ENCODE peak calls at places on chromosomes 5 and 9, in five cellular contexts. V is GM23338, H is PC-9, N is hepatocyte, B is HCT116. Z is an unnamed sample.
A peak's percentile ranks its signal among the peaks of the same experiment; 100 is the strongest.

GRCh38 chr5:111427762-111428161 is 84.6 kb downstream of the STARD4 start:
- DNase-seq in V (peak; percentile 25), H (no peak), N (no peak), B (no peak), Z (no peak)

GRCh38 chr9:12875216-12875615 is 100.4 kb downstream of the LURAP1L start:
- DNase-seq in V (no peak), H (no peak), N (no peak), B (no peak), Z (no peak)

GRCh38 chr5:97838214-97838613 is 655.2 kb upstream of the RIOK2 start:
- DNase-seq in V (no peak), H (no peak), N (no peak), B (peak; percentile 48), Z (peak; percentile 8)

GRCh38 chr5:171599396-171599795 is 179.9 kb downstream of the FGF18 start:
- DNase-seq in V (no peak), H (no peak), N (no peak), B (no peak), Z (no peak)

GRCh38 chr5:10151656-10152055 is 98.0 kb downstream of the ATPSCKMT start:
- DNase-seq in V (no peak), H (no peak), N (no peak), B (no peak), Z (no peak)

GRCh38 chr5:39547548-39548154 is 122.9 kb upstream of the DAB2 start:
- DNase-seq in V (peak; percentile 74), H (peak; percentile 50), N (peak; percentile 83), B (peak; percentile 43), Z (peak; percentile 69)

GRCh38 chr5:136036991-136037705 is 8.4 kb downstream of the TGFBI start:
- DNase-seq in V (no peak), H (no peak), N (no peak), B (no peak), Z (peak; percentile 86)

GRCh38 chr9:28600226-28600625 is 1026.9 kb upstream of the C9orf72 start:
- DNase-seq in V (no peak), H (no peak), N (no peak), B (no peak), Z (no peak)

GRCh38 chr9:70134360-70134759 is 90.7 kb downstream of the MAMDC2 start:
- DNase-seq in V (no peak), H (no peak), N (no peak), B (no peak), Z (no peak)

GRCh38 chr9:35905912-35906679 is at the start of gene HRCT1:
- DNase-seq in V (no peak), H (peak; percentile 86), N (peak; percentile 89), B (peak; percentile 74), Z (no peak)

GRCh38 chr9:35904966-35905781 is 828 bp upstream of the HRCT1 start:
- DNase-seq in V (no peak), H (no peak), N (no peak), B (no peak), Z (no peak)

GRCh38 chr9:35904338-35904737 is 1.7 kb upstream of the HRCT1 start:
- DNase-seq in V (no peak), H (no peak), N (no peak), B (no peak), Z (no peak)

GRCh38 chr9:35906923-35907699 is 1.1 kb downstream of the HRCT1 start:
- DNase-seq in V (no peak), H (no peak), N (peak; percentile 68), B (no peak), Z (no peak)

GRCh38 chr9:35903049-35903448 is 3.0 kb upstream of the HRCT1 start:
- DNase-seq in V (peak; percentile 77), H (no peak), N (peak; percentile 74), B (peak; percentile 48), Z (peak; percentile 85)
- H3K9me2 ChIP-seq in V (no peaks in the 10 kb centered on the region), H (no peaks in the 10 kb centered on the region), N (no peaks in the 10 kb centered on the region), B (no peaks in the 10 kb centered on the region), Z (no peaks in the 10 kb centered on the region)

DNA sequence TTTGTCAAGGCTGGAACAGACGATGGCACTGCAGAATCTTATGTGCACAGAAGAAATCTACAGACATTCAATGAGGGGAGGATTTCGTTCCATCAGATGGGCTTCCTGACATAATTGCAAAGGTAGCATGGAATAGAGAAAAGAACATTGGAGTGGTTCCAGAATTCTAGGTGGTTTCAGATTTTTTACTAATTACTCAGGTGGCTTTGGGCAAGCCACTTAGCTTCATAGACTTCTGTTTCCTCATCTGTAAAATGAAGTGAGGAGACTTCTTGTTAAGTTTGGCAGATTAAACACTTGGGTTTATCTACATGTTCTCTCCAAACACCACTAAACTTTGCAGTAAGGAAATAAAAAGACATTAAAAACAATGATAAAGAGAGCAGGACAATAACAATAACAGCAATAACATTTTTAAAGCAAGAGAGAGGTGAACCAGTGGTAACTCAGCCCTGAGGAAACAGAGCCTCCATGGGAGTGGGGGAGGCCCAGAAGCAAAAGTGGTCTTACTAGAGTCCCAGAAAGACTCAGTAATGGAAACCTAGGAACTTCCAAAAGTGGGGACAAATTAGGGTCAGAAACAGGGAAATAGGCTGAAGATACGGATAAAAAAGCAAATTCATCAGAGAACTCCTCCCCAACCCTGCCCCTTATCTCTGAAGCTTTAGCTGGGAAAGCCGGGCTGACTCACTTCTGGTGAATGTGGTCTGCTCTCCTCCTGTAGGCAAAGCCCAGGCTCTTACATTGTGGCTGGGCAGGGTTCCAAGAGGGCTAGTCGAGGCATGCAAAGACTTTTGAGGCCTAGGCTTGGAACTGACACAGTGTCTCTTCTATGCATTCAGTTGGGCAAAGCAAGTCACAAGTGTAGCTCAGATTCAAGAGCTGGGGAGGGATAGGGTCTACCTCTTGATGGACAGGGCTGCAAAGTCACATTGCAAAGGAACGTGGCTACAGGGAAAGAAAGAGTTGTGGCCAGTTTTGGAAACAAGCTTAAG is 11.8 kb upstream of the ACTBL2 start:
- DNase-seq in V (no peak), H (peak; percentile 93), N (peak; percentile 90), B (peak; percentile 90), Z (peak; percentile 13)
- TF ChIP-seq CTCF in V (no peak), H (no peak), N (no peak), B (no peak), Z (no peak)

DNA sequence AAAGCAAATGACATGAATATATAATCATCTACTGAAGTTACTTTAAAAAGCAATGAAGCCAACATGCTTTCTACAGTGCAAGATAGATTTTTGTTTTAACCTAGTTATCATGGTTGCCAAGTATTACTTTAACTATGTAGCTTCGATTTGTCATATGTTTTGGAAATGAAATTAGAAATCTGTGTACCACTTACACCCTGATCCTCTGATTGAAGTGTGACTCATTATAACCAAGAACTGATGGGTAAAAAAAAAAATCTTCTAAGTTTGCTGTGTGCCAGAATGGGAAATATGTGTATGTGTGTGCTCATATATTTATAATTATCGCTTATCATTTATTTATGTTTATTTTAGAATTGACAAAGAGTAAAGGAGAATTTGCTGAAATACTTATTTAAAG is 9.1 kb upstream of the CDC42SE2 start:
- DNase-seq in V (no peak), H (no peak), N (no peak), B (no peak), Z (no peak)
- H3K9me2 ChIP-seq in V (no peaks in the 10 kb centered on the region), H (no peaks in the 10 kb centered on the region), N (no peaks in the 10 kb centered on the region), B (no peaks in the 10 kb centered on the region), Z (no peaks in the 10 kb centered on the region)

GRCh38 chr5:161847447-161847846 is 473 bp upstream of the GABRA1 start:
- DNase-seq in V (peak; percentile 46), H (no peak), N (no peak), B (no peak), Z (no peak)

GRCh38 chr5:161847896-161848510 is at the start of gene GABRA1:
- DNase-seq in V (peak; percentile 76), H (no peak), N (peak; percentile 48), B (no peak), Z (no peak)

GRCh38 chr5:161846731-161847130 is 1.2 kb upstream of the GABRA1 start:
- DNase-seq in V (peak; percentile 89), H (no peak), N (peak; percentile 65), B (no peak), Z (peak; percentile 36)

GRCh38 chr5:161850491-161850890 is 2.6 kb downstream of the GABRA1 start:
- DNase-seq in V (peak; percentile 3), H (no peak), N (no peak), B (no peak), Z (no peak)

DNA sequence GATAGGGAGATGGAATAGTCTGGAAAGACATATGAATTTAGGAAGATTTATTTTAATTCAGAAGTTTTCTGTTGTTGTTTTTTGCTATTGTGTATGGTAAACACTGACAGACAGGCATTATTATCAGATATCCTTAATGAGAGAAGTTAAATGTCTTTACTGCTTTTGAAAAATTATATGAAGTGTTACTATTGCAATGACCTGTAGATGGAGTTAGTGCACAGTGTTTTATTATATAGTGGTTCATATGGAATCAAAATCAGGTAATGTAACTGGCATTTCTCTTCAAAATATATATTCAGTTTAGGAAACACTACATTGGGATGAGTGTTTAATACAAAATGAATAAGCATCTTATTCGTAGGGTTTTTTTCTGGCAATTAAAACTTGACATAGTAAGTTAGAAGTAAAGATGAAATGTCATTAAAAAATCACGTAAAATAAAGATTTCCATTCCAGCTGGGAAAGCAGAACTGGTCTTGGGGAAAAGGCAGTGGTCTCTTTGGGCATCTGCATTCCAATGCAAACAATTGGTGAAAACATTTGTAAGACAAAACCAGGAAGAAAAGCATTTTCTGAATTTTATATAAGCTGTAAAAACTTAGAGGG is 3.9 kb downstream of the GABRA1 start:
- DNase-seq in V (peak; percentile 22), H (no peak), N (peak; percentile 5), B (no peak), Z (peak; percentile 24)
- TF ChIP-seq CTCF in V (no peak), H (peak; percentile 56), N (peak; percentile 59), B (no peak), Z (peak; percentile 46)

GRCh38 chr5:62486672-62487071 is 74.1 kb downstream of the IPO11 start:
- DNase-seq in V (no peak), H (no peak), N (no peak), B (no peak), Z (no peak)
- H3K9me2 ChIP-seq in V (no peaks in the 10 kb centered on the region), H (no peaks in the 10 kb centered on the region), N (no peaks in the 10 kb centered on the region), B (no peaks in the 10 kb centered on the region), Z (no peaks in the 10 kb centered on the region)

DNA sequence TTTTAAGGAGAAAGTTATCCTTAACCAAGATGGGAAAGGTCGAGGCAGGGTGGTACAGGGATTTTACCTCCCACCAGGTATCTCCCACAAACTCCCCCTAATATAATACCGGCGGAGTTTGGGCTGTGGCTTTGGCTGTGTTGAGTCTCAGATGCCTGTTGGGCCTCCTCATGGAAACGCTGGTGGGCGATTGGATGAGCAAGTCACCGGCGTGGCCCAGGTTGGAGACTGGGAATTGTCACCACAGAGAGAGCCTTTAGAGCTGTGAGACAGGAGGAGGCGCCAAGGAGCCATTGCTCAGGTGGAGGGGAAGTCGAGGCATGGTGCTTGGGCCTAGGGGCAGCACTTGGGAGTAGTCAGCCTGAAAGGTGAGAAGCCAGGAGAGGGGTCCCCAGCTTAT is 3.4 kb upstream of the CAMSAP1 start:
- DNase-seq in V (no peak), H (no peak), N (no peak), B (no peak), Z (no peak)
- TF ChIP-seq CTCF in V (peak; percentile 27), H (no peak), N (no peak), B (no peak), Z (no peak)

GRCh38 chr9:75448955-75449354 is 360.6 kb downstream of the OSTF1 start:
- DNase-seq in V (no peak), H (no peak), N (no peak), B (no peak), Z (no peak)
- H3K9me2 ChIP-seq in V (peaks cover 11% of the 10 kb centered on the region), H (no peaks in the 10 kb centered on the region), N (no peaks in the 10 kb centered on the region), B (no peaks in the 10 kb centered on the region), Z (no peaks in the 10 kb centered on the region)

GRCh38 chr5:30401479-30402058 is 791.9 kb upstream of the CDH6 start:
- DNase-seq in V (peak; percentile 85), H (peak; percentile 34), N (peak; percentile 58), B (no peak), Z (peak; percentile 55)
- TF ChIP-seq CTCF in V (peak; percentile 74), H (peak; percentile 76), N (peak; percentile 69), B (no peak), Z (peak; percentile 82)